ENCODE peak calls at places on chromosomes 12 and 14, in five cellular contexts. R is fibroblast of lung, M is SK-N-SH, Y is mammary epithelial cell, V is GM23338. F is an unnamed sample. For H3K79me2, the result is how much of the 10 kb centered on the place peaks cover.

GRCh38 chr12:30457621-30458289 is 237.9 kb downstream of the IPO8 start:
- DNase-seq in V (peak), R (peak), Y (peak), M (peak), F (peak)

GRCh38 chr12:132389526-132390286 is 60.3 kb upstream of the GALNT9 start:
- DNase-seq in R (no peak), V (no peak), M (peak), Y (no peak), F (no peak)

GRCh38 chr12:95605875-95606274 is 54.6 kb upstream of the USP44 start:
- DNase-seq in Y (no peak), R (peak), M (no peak), V (no peak), F (no peak)

GRCh38 chr14:53501361-53502320 is 348.5 kb upstream of the DDHD1 start:
- DNase-seq in M (no peak), Y (no peak), V (no peak), R (peak), F (peak)

GRCh38 chr14:60245316-60246177 is 3.5 kb upstream of the PPM1A start:
- DNase-seq in V (no peak), Y (no peak), M (no peak), R (no peak), F (no peak)

GRCh38 chr12:1595026-1595561 is 713 bp upstream of the FBXL14 start:
- DNase-seq in R (no peak), V (no peak), M (no peak), Y (no peak), F (peak)

GRCh38 chr14:100662850-100663527 is 63.7 kb upstream of the DLK1 start:
- DNase-seq in R (peak), Y (peak), M (peak), V (peak), F (peak)

GRCh38 chr14:103733651-103734050 is 18.0 kb downstream of the ZFYVE21 start:
- DNase-seq in Y (peak), R (peak), V (no peak), M (no peak), F (no peak)

GRCh38 chr12:131438874-131439273 is 272.0 kb upstream of the SFSWAP start:
- DNase-seq in V (peak), R (no peak), M (no peak), Y (no peak), F (no peak)

GRCh38 chr14:63275611-63276010 is 43.1 kb downstream of the GPHB5 start:
- DNase-seq in V (peak), Y (no peak), R (no peak), M (no peak), F (no peak)

GRCh38 chr14:68897559-68898160 is 81.4 kb downstream of the ACTN1 start:
- DNase-seq in R (no peak), V (no peak), Y (no peak), M (no peak), F (no peak)

GRCh38 chr12:12398026-12398859 is 41.4 kb downstream of the BORCS5 start:
- DNase-seq in M (no peak), V (no peak), R (peak), Y (peak), F (peak)

GRCh38 chr14:101223561-101224162 is 320.1 kb upstream of the RTL1 start:
- DNase-seq in M (no peak), R (no peak), V (no peak), Y (no peak), F (no peak)

GRCh38 chr14:100899841-100900771 is 3.4 kb downstream of the RTL1 start:
- DNase-seq in M (peak), V (peak), R (no peak), Y (no peak), F (peak)

GRCh38 chr14:105049753-105050550 is 15.3 kb downstream of the GPR132 start:
- DNase-seq in Y (no peak), R (no peak), M (peak), V (no peak), F (no peak)

GRCh38 chr14:49972199-49972671 is 79.4 kb downstream of the ARF6 start:
- DNase-seq in R (peak), V (no peak), Y (peak), M (no peak), F (no peak)

DNA sequence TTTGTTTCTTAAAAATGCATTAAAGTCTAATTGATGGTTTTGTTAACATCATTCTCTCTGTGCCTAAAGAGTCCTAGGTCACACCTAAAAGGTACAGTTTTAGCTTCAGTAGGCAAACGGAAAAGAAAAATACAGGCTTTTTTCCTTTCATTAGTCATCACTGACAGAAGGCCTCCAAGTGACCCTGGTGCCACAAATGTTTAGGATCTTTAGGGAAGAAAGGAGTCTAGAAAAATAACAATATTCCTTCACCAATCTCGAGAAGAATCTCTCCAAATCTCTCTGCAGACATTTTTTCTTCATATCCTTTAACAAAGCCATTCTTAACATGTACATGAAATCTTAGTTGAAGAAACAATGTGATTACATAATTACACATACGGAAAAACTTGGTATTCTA is 2.0 kb downstream of the DENND5B start:
- DNase-seq in R (peak), V (no peak), Y (no peak), M (no peak), F (no peak)
- H3K79me2 ChIP-seq in R (under half), V (under half), Y (under half), M (half or more), F (half or more)

GRCh38 chr12:115857923-115858322 is 419.6 kb downstream of the MED13L start:
- DNase-seq in V (no peak), R (no peak), M (no peak), Y (no peak), F (no peak)
- H3K79me2 ChIP-seq in V (under half), R (under half), M (under half), Y (under half), F (under half)

GRCh38 chr12:34598851-34599529 is 576.7 kb downstream of the ALG10 start:
- DNase-seq in R (no peak), Y (no peak), V (no peak), M (no peak), F (no peak)

GRCh38 chr12:34600592-34601462 is 578.5 kb downstream of the ALG10 start:
- DNase-seq in R (no peak), V (no peak), M (peak), Y (no peak), F (no peak)

GRCh38 chr12:34601689-34602088 is 579.4 kb downstream of the ALG10 start:
- DNase-seq in Y (no peak), V (no peak), R (no peak), M (peak), F (no peak)

GRCh38 chr12:34598352-34598827 is 576.1 kb downstream of the ALG10 start:
- DNase-seq in V (no peak), R (no peak), Y (no peak), M (peak), F (no peak)

DNA sequence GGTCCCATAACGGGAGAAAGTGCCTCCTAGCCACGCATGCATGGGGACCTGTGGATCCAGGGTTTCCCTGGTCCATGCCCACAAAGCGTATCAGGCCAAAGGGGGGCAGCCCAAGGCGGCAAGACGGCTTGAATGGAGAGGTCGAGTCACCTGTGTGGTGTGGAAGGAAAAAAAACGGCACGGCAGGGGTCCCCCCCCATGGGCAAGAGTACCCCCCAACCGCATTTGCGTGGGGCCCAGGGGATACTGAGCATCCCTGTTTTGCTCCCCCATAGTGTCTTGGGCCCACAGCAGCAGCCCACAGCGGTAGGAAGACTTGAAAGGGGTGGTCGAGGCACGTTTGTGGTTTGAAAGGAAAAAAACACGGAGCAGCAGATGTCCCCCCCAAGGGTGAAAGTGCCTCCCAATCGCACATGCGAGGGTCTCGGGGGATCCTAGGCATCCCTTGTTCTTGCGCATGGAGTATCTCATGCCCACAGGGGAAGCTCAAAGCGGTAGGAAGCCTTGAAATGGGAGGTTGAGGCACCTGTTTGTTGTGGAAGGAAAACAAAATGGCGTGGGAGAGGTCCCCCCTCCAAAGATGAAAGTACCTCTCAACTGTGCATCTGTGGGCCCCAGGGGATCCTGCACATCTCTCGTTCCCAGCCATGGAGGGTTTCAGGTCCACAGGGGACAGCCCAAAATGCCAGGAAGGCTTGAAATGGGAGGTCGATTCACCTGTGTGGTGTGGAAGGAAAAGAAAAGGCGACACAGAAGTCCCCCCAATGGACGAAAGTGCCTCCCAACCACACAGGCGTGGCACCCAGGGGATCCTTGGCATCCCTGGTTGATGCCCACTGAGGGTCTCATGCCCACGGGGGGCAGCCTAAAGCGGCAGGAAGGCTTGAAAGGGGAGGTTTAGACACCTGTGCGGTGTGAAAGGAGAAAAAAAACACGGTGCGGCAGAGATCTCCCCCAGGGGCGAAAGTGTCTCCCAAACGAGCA is 577.5 kb downstream of the ALG10 start:
- DNase-seq in R (no peak), Y (no peak), M (peak), V (no peak), F (no peak)
- H3K79me2 ChIP-seq in R (under half), Y (under half), M (under half), V (under half), F (under half)

GRCh38 chr12:121915841-121916321 is 2.5 kb upstream of the CFAP251 start:
- DNase-seq in Y (peak), R (no peak), M (no peak), V (no peak), F (no peak)

GRCh38 chr12:121918679-121919038 is 267 bp downstream of the CFAP251 start:
- DNase-seq in Y (no peak), V (peak), R (no peak), M (no peak), F (no peak)

GRCh38 chr12:121917950-121918678 is at the start of gene CFAP251:
- DNase-seq in R (peak), V (peak), Y (no peak), M (peak), F (peak)

GRCh38 chr12:121921106-121921505 is 2.7 kb downstream of the CFAP251 start:
- DNase-seq in R (no peak), Y (no peak), M (no peak), V (no peak), F (no peak)

DNA sequence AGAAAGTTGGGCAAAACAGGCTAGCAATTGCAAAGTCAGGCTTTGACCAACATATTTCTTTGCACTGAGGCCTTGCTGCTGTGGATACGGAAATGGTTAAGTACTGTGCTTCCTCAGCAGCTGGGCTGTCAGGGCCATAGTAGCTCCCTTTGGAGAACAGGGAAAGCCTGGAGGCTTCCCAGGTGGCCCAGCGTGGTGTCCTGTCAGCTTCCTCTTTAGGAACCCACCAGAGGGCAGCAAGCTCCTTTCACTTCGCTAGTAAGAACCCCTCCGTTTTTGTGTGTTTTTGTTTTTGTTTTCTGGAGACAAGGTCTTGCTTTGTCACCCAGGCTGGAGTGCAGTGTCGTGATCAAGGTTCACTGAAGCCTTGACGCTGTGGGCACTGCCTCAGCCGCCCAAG is 1.7 kb upstream of the CFAP251 start:
- DNase-seq in V (peak), Y (no peak), R (peak), M (peak), F (peak)
- H3K79me2 ChIP-seq in V (under half), Y (under half), R (under half), M (under half), F (under half)